ENCODE peak calls at places on chromosomes 6 and 20, in eight cellular contexts. B, M, G, J, A, H, L and W are unnamed samples.

GRCh38 chr20:45061244-45061643 is 39.7 kb downstream of the KCNS1 start:
- DNase-seq in B (peak; percentile 94), M (peak; percentile 86), G (peak; percentile 79), J (no peak), A (no peak), H (peak; percentile 89), L (peak; percentile 51), W (no peak)

GRCh38 chr20:38196592-38196991 is 31.5 kb upstream of the TGM2 start:
- DNase-seq in B (no peak), M (peak; percentile 97), G (peak; percentile 97), J (peak; percentile 80), A (peak; percentile 77), H (peak; percentile 96), L (no peak), W (peak; percentile 95)

GRCh38 chr6:170227996-170228550 is 62.8 kb downstream of the DLL1 start:
- DNase-seq in B (no peak), M (no peak), G (no peak), J (peak; percentile 48), A (no peak), H (no peak), L (no peak), W (no peak)

GRCh38 chr6:118391086-118391485 is 157.0 kb upstream of the PLN start:
- DNase-seq in B (peak; percentile 16), M (no peak), G (no peak), J (no peak), A (no peak), H (no peak), L (no peak), W (no peak)

GRCh38 chr20:43916073-43916874 is 1.6 kb downstream of the TOX2 start:
- DNase-seq in B (no peak), M (peak; percentile 60), G (peak; percentile 51), J (no peak), A (no peak), H (peak; percentile 47), L (no peak), W (no peak)

GRCh38 chr6:138339024-138339423 is 38.7 kb upstream of the SMIM28 start:
- DNase-seq in B (no peak), M (no peak), G (no peak), J (no peak), A (no peak), H (no peak), L (no peak), W (no peak)

GRCh38 chr20:3115190-3116107 is 30.9 kb upstream of the AVP start:
- DNase-seq in B (peak; percentile 20), M (peak; percentile 69), G (peak; percentile 74), J (no peak), A (no peak), H (peak; percentile 65), L (peak; percentile 23), W (no peak)

GRCh38 chr20:48819813-48820648 is 7.8 kb downstream of the PREX1 start:
- DNase-seq in B (no peak), M (no peak), G (no peak), J (no peak), A (no peak), H (no peak), L (no peak), W (no peak)

GRCh38 chr20:50728981-50729874 is 2.2 kb upstream of the PARD6B start:
- DNase-seq in B (no peak), M (no peak), G (no peak), J (no peak), A (no peak), H (no peak), L (no peak), W (no peak)

GRCh38 chr6:41371992-41372525 is 36.7 kb downstream of the NCR2 start:
- DNase-seq in B (peak; percentile 21), M (peak; percentile 42), G (peak; percentile 21), J (no peak), A (no peak), H (peak; percentile 16), L (no peak), W (no peak)

GRCh38 chr6:41372526-41373366 is 37.3 kb downstream of the NCR2 start:
- DNase-seq in B (no peak), M (no peak), G (no peak), J (no peak), A (no peak), H (no peak), L (no peak), W (no peak)

GRCh38 chr6:41374618-41375590 is 39.5 kb downstream of the NCR2 start:
- DNase-seq in B (no peak), M (no peak), G (no peak), J (no peak), A (no peak), H (no peak), L (no peak), W (no peak)

GRCh38 chr6:41373919-41374617 is 38.7 kb downstream of the NCR2 start:
- DNase-seq in B (no peak), M (peak; percentile 13), G (no peak), J (no peak), A (no peak), H (no peak), L (no peak), W (no peak)

GRCh38 chr6:41373367-41373918 is 38.0 kb downstream of the NCR2 start:
- DNase-seq in B (no peak), M (no peak), G (no peak), J (no peak), A (no peak), H (no peak), L (no peak), W (no peak)
- H3K4me3 ChIP-seq in B (no peak overlapping the region), M (peak overlapping the region; percentile 19), G (no peak overlapping the region), J (peak overlapping the region; percentile 31), A (no peak overlapping the region), H (no peak overlapping the region), L (no peak overlapping the region), W (no peak overlapping the region)

GRCh38 chr6:78629154-78629721 is 238.1 kb upstream of the IRAK1BP1 start:
- DNase-seq in B (no peak), M (peak; percentile 65), G (peak; percentile 53), J (no peak), A (peak; percentile 12), H (peak; percentile 32), L (no peak), W (no peak)
- H3K4me3 ChIP-seq in B (peak overlapping the region; percentile 45), M (no peak overlapping the region), G (peak overlapping the region; percentile 46), J (peak overlapping the region; percentile 39), A (peak overlapping the region; percentile 33), H (peak overlapping the region; percentile 49), L (peak overlapping the region; percentile 52), W (no peak overlapping the region)

GRCh38 chr20:1875762-1876161 is 19.4 kb upstream of the SIRPA start:
- DNase-seq in B (no peak), M (no peak), G (no peak), J (no peak), A (no peak), H (no peak), L (no peak), W (no peak)
- H3K4me3 ChIP-seq in B (no peak overlapping the region), M (no peak overlapping the region), G (no peak overlapping the region), J (no peak overlapping the region), A (no peak overlapping the region), H (no peak overlapping the region), L (no peak overlapping the region), W (no peak overlapping the region)

GRCh38 chr6:15253107-15254073 is 7.5 kb downstream of the JARID2 start:
- DNase-seq in B (no peak), M (no peak), G (no peak), J (no peak), A (no peak), H (no peak), L (no peak), W (no peak)

GRCh38 chr6:15255481-15256414 is 9.9 kb downstream of the JARID2 start:
- DNase-seq in B (no peak), M (no peak), G (no peak), J (no peak), A (no peak), H (no peak), L (no peak), W (peak; percentile 18)

GRCh38 chr6:15256538-15257222 is 10.8 kb downstream of the JARID2 start:
- DNase-seq in B (peak; percentile 45), M (no peak), G (no peak), J (no peak), A (no peak), H (no peak), L (no peak), W (no peak)

GRCh38 chr6:15252205-15252604 is 6.3 kb downstream of the JARID2 start:
- DNase-seq in B (no peak), M (no peak), G (no peak), J (no peak), A (no peak), H (no peak), L (no peak), W (no peak)

GRCh38 chr6:15254074-15254975 is 8.5 kb downstream of the JARID2 start:
- DNase-seq in B (no peak), M (peak; percentile 48), G (peak; percentile 40), J (no peak), A (no peak), H (no peak), L (no peak), W (no peak)
- H3K4me3 ChIP-seq in B (no peak overlapping the region), M (no peak overlapping the region), G (no peak overlapping the region), J (no peak overlapping the region), A (no peak overlapping the region), H (no peak overlapping the region), L (no peak overlapping the region), W (no peak overlapping the region)

GRCh38 chr6:69881322-69882151 is 15.2 kb downstream of the COL19A1 start:
- DNase-seq in B (no peak), M (no peak), G (no peak), J (no peak), A (no peak), H (no peak), L (no peak), W (no peak)
- H3K4me3 ChIP-seq in B (no peak overlapping the region), M (no peak overlapping the region), G (no peak overlapping the region), J (no peak overlapping the region), A (no peak overlapping the region), H (no peak overlapping the region), L (no peak overlapping the region), W (no peak overlapping the region)